ENCODE peak calls at places on chromosome 19, in seven cellular contexts. X, K, G, A, U, L and I are unnamed samples.
A peak's percentile ranks its signal among the peaks of the same experiment; 100 is the strongest.

GRCh38 chr19:4570916-4571304 is 11.4 kb upstream of the SEMA6B start:
- DNase-seq in X (no peak), K (no peak), G (no peak), A (no peak), U (no peak), L (no peak), I (no peak)

GRCh38 chr19:15869109-15869555 is 28.7 kb downstream of the CYP4F2 start:
- DNase-seq in X (no peak), K (peak; percentile 4), G (no peak), A (peak; percentile 11), U (no peak), L (no peak), I (peak; percentile 75)

GRCh38 chr19:13833330-13834265 is 38.4 kb downstream of the ZSWIM4 start:
- DNase-seq in X (peak; percentile 86), K (peak; percentile 82), G (peak; percentile 93), A (peak; percentile 96), U (no peak), L (peak; percentile 97), I (peak; percentile 94)

GRCh38 chr19:29262085-29262484 is 49.1 kb upstream of the UQCRFS1 start:
- DNase-seq in X (no peak), K (no peak), G (no peak), A (no peak), U (no peak), L (no peak), I (no peak)

GRCh38 chr19:1945899-1946298 is 4.9 kb downstream of the CSNK1G2 start:
- DNase-seq in X (no peak), K (no peak), G (peak; percentile 44), A (peak; percentile 65), U (no peak), L (peak; percentile 90), I (peak; percentile 85)

GRCh38 chr19:33359581-33359980 is 13.9 kb upstream of the CEBPG start:
- DNase-seq in X (no peak), K (no peak), G (no peak), A (no peak), U (no peak), L (no peak), I (no peak)

GRCh38 chr19:1063030-1063908 is 3.7 kb upstream of the ARHGAP45 start:
- DNase-seq in X (no peak), K (no peak), G (no peak), A (peak; percentile 64), U (no peak), L (no peak), I (peak; percentile 57)

GRCh38 chr19:14347999-14348889 is 33.0 kb upstream of the ADGRE5 start:
- DNase-seq in X (no peak), K (peak; percentile 60), G (peak; percentile 60), A (peak; percentile 28), U (peak; percentile 19), L (peak; percentile 76), I (peak; percentile 59)

GRCh38 chr19:3010871-3011270 is 18.2 kb downstream of the TLE2 start:
- DNase-seq in X (no peak), K (no peak), G (no peak), A (no peak), U (no peak), L (no peak), I (no peak)

GRCh38 chr19:12880551-12881171 is 588 bp downstream of the DNASE2 start:
- DNase-seq in X (peak; percentile 6), K (no peak), G (no peak), A (no peak), U (no peak), L (peak; percentile 53), I (peak; percentile 41)

GRCh38 chr19:40689339-40690049 is 957 bp downstream of the NUMBL start:
- DNase-seq in X (no peak), K (no peak), G (peak; percentile 30), A (peak; percentile 33), U (no peak), L (no peak), I (peak; percentile 46)

GRCh38 chr19:39448271-39448670 is 2.9 kb downstream of the SUPT5H start:
- DNase-seq in X (peak; percentile 51), K (no peak), G (peak; percentile 64), A (no peak), U (no peak), L (no peak), I (no peak)

GRCh38 chr19:4518345-4519171 is at the start of gene PLIN4:
- DNase-seq in X (peak; percentile 38), K (no peak), G (no peak), A (no peak), U (no peak), L (peak; percentile 68), I (no peak)

GRCh38 chr19:52191374-52191773 is 1.5 kb downstream of the PPP2R1A start:
- DNase-seq in X (no peak), K (no peak), G (no peak), A (no peak), U (no peak), L (no peak), I (no peak)
- H3K18ac ChIP-seq in X (no peak overlapping the region), K (no peak overlapping the region), G (no peak overlapping the region), A (no peak overlapping the region), U (no peak overlapping the region), L (no peak overlapping the region), I (no peak overlapping the region)

GRCh38 chr19:44753932-44754742 is 5.6 kb downstream of the BCL3 start:
- DNase-seq in X (peak; percentile 77), K (no peak), G (peak; percentile 89), A (peak; percentile 65), U (no peak), L (peak; percentile 83), I (peak; percentile 69)
- H3K4me1 ChIP-seq in X (peaks cover 57% of the 10 kb centered on the region), K (peaks cover 33% of the 10 kb centered on the region), G (peaks cover 67% of the 10 kb centered on the region), A (peaks cover 27% of the 10 kb centered on the region), U (peaks cover 16% of the 10 kb centered on the region), L (no peaks in the 10 kb centered on the region), I (peaks cover 6% of the 10 kb centered on the region)

GRCh38 chr19:48861313-48861712 is 7.1 kb downstream of the PLEKHA4 start:
- DNase-seq in X (no peak), K (no peak), G (no peak), A (no peak), U (no peak), L (no peak), I (no peak)
- H2BK120ac ChIP-seq in X (no peak overlapping the region), K (no peak overlapping the region), G (no peak overlapping the region), A (no peak overlapping the region), U (no peak overlapping the region), L (no peak overlapping the region), I (no peak overlapping the region)

GRCh38 chr19:8662263-8662662 is 31.8 kb downstream of the NFILZ start:
- DNase-seq in X (no peak), K (no peak), G (no peak), A (no peak), U (no peak), L (no peak), I (no peak)

GRCh38 chr19:8666814-8667405 is 31.7 kb downstream of the ACTL9 start:
- DNase-seq in X (no peak), K (no peak), G (no peak), A (no peak), U (no peak), L (no peak), I (no peak)

GRCh38 chr19:8665468-8666213 is 33.0 kb downstream of the ACTL9 start:
- DNase-seq in X (no peak), K (no peak), G (no peak), A (no peak), U (no peak), L (no peak), I (no peak)

GRCh38 chr19:8663920-8664670 is 33.7 kb downstream of the NFILZ start:
- DNase-seq in X (no peak), K (no peak), G (no peak), A (no peak), U (no peak), L (peak; percentile 52), I (no peak)

GRCh38 chr19:8664671-8665057 is 33.9 kb downstream of the ACTL9 start:
- DNase-seq in X (no peak), K (no peak), G (no peak), A (no peak), U (no peak), L (no peak), I (no peak)
- H3K18ac ChIP-seq in X (no peak overlapping the region), K (no peak overlapping the region), G (no peak overlapping the region), A (no peak overlapping the region), U (no peak overlapping the region), L (no peak overlapping the region), I (no peak overlapping the region)

GRCh38 chr19:7743425-7743841 is 3.9 kb downstream of the CD209 start:
- DNase-seq in X (no peak), K (no peak), G (no peak), A (no peak), U (no peak), L (no peak), I (no peak)

GRCh38 chr19:7744199-7744786 is 3.0 kb downstream of the CD209 start:
- DNase-seq in X (no peak), K (no peak), G (no peak), A (no peak), U (no peak), L (no peak), I (no peak)

GRCh38 chr19:7742575-7742974 is 4.8 kb downstream of the CD209 start:
- DNase-seq in X (no peak), K (no peak), G (no peak), A (no peak), U (no peak), L (no peak), I (no peak)

GRCh38 chr19:7744871-7745270 is 2.5 kb downstream of the CD209 start:
- DNase-seq in X (no peak), K (no peak), G (no peak), A (no peak), U (no peak), L (no peak), I (no peak)

DNA sequence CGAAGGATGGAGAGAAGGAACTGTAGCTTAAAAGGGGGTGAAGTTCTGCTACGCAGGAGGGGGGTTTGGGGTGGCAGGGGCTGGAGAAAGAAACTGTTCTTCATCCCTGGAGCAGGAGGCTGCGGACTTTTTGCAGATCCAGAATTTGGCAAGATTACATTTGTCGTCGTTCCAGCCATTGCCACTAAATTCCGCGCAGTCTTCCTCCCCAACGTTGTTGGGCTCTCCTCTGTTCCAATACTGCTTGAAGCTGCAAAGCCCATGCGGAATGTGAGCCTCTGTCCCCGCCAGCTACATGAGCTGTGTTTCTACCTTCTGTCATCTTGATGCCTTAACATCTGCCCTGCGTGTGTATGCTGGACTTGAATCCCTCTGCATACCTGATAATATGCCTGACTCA is 4.3 kb downstream of the CD209 start:
- DNase-seq in X (no peak), K (no peak), G (no peak), A (no peak), U (no peak), L (no peak), I (no peak)
- H3K4me1 ChIP-seq in X (no peaks in the 10 kb centered on the region), K (no peaks in the 10 kb centered on the region), G (no peaks in the 10 kb centered on the region), A (no peaks in the 10 kb centered on the region), U (peaks cover 11% of the 10 kb centered on the region), L (peaks cover 9% of the 10 kb centered on the region), I (no peaks in the 10 kb centered on the region)